ENCODE peak calls at places on chromosomes 4 and X, in eight cellular contexts. W, J, Z, C, E, O, Y and N are unnamed samples.

GRCh38 chrX:23797371-23798128 is 14.6 kb downstream of the SAT1 start:
- DNase-seq in W (no peak), J (no peak), Z (no peak), C (no peak), E (no peak), O (no peak), Y (no peak), N (no peak)

GRCh38 chr4:1794809-1795303 is 1.8 kb downstream of the FGFR3 start:
- DNase-seq in W (no peak), J (no peak), Z (no peak), C (no peak), E (no peak), O (no peak), Y (no peak), N (no peak)

GRCh38 chrX:24768556-24768955 is 74.8 kb downstream of the POLA1 start:
- DNase-seq in W (no peak), J (no peak), Z (no peak), C (no peak), E (no peak), O (no peak), Y (no peak), N (no peak)

GRCh38 chr4:3388461-3389185 is 53.1 kb upstream of the HGFAC start:
- DNase-seq in W (no peak), J (no peak), Z (no peak), C (no peak), E (peak), O (no peak), Y (peak), N (no peak)

GRCh38 chr4:52870225-52870624 is 8.1 kb downstream of the RASL11B start:
- DNase-seq in W (no peak), J (no peak), Z (no peak), C (no peak), E (no peak), O (no peak), Y (no peak), N (no peak)

GRCh38 chrX:45775462-45775861 is 574.8 kb upstream of the DIPK2B start:
- DNase-seq in W (no peak), J (no peak), Z (no peak), C (no peak), E (no peak), O (no peak), Y (no peak), N (no peak)

GRCh38 chr4:116588783-116589182 is 496.6 kb downstream of the TRAM1L1 start:
- DNase-seq in W (no peak), J (no peak), Z (no peak), C (no peak), E (no peak), O (no peak), Y (no peak), N (no peak)

GRCh38 chr4:174377613-174378012 is 93.9 kb downstream of the CEP44 start:
- DNase-seq in W (no peak), J (no peak), Z (no peak), C (no peak), E (no peak), O (no peak), Y (no peak), N (no peak)

GRCh38 chr4:179110356-179110755 is 1668.1 kb upstream of the AGA start:
- DNase-seq in W (no peak), J (no peak), Z (no peak), C (no peak), E (no peak), O (no peak), Y (no peak), N (no peak)

GRCh38 chrX:45479835-45480422 is 279.3 kb upstream of the DIPK2B start:
- DNase-seq in W (no peak), J (no peak), Z (no peak), C (no peak), E (no peak), O (no peak), Y (no peak), N (no peak)

GRCh38 chrX:101265869-101266428 is 25.2 kb downstream of the TAF7L start:
- DNase-seq in W (no peak), J (no peak), Z (no peak), C (no peak), E (no peak), O (no peak), Y (no peak), N (no peak)

GRCh38 chr4:168433576-168433975 is 46.7 kb downstream of the DDX60L start:
- DNase-seq in W (no peak), J (no peak), Z (no peak), C (no peak), E (no peak), O (no peak), Y (no peak), N (no peak)

GRCh38 chr4:75141162-75141561 is 208.2 kb downstream of the PARM1 start:
- DNase-seq in W (no peak), J (no peak), Z (no peak), C (no peak), E (no peak), O (peak), Y (no peak), N (no peak)

GRCh38 chr4:173371292-173372192 is 788 bp downstream of the SAP30 start:
- DNase-seq in W (peak), J (peak), Z (peak), C (peak), E (peak), O (peak), Y (peak), N (no peak)

GRCh38 chr4:187184513-187184912 is 460.9 kb upstream of the FAT1 start:
- DNase-seq in W (no peak), J (no peak), Z (no peak), C (no peak), E (no peak), O (no peak), Y (no peak), N (no peak)

GRCh38 chrX:97446298-97446882 is 562.7 kb downstream of the RPA4 start:
- DNase-seq in W (no peak), J (no peak), Z (no peak), C (no peak), E (no peak), O (peak), Y (no peak), N (no peak)

GRCh38 chr4:183348706-183349659 is 26.8 kb upstream of the CLDN24 start:
- DNase-seq in W (no peak), J (no peak), Z (no peak), C (no peak), E (no peak), O (no peak), Y (no peak), N (no peak)

GRCh38 chrX:82816572-82816971 is 691.5 kb upstream of the POU3F4 start:
- DNase-seq in W (no peak), J (no peak), Z (no peak), C (no peak), E (no peak), O (no peak), Y (no peak), N (no peak)

GRCh38 chrX:155065035-155065734 is 5.8 kb downstream of the CMC4 start:
- DNase-seq in W (no peak), J (no peak), Z (no peak), C (no peak), E (no peak), O (no peak), Y (no peak), N (no peak)

GRCh38 chrX:153864101-153864500 is 21.9 kb downstream of the L1CAM start:
- DNase-seq in W (no peak), J (no peak), Z (no peak), C (no peak), E (no peak), O (no peak), Y (no peak), N (no peak)

GRCh38 chr4:94626942-94627341 is 130.8 kb upstream of the BMPR1B start:
- DNase-seq in W (no peak), J (no peak), Z (no peak), C (no peak), E (no peak), O (no peak), Y (no peak), N (no peak)

GRCh38 chrX:41499195-41499594 is 52.1 kb downstream of the NYX start:
- DNase-seq in W (no peak), J (no peak), Z (no peak), C (no peak), E (no peak), O (no peak), Y (no peak), N (no peak)

GRCh38 chr4:154602404-154603020 is 9.9 kb downstream of the FGG start:
- DNase-seq in W (no peak), J (no peak), Z (no peak), C (no peak), E (no peak), O (no peak), Y (no peak), N (no peak)

GRCh38 chr4:122762520-122762919 is 30.0 kb downstream of the BBS12 start:
- DNase-seq in W (no peak), J (no peak), Z (no peak), C (no peak), E (peak), O (no peak), Y (no peak), N (no peak)

GRCh38 chr4:174198396-174199179 is 84.9 kb downstream of the FBXO8 start:
- DNase-seq in W (no peak), J (no peak), Z (no peak), C (no peak), E (no peak), O (no peak), Y (no peak), N (no peak)

GRCh38 chr4:26223160-26223559 is 97.7 kb upstream of the RBPJ start:
- DNase-seq in W (no peak), J (no peak), Z (no peak), C (no peak), E (no peak), O (no peak), Y (no peak), N (no peak)

GRCh38 chr4:169070071-169070894 is 60.2 kb upstream of the CBR4 start:
- DNase-seq in W (no peak), J (no peak), Z (no peak), C (no peak), E (no peak), O (no peak), Y (no peak), N (peak)

GRCh38 chr4:7852568-7853185 is 87.0 kb downstream of the AFAP1 start:
- DNase-seq in W (peak), J (no peak), Z (no peak), C (no peak), E (no peak), O (no peak), Y (no peak), N (no peak)

GRCh38 chr4:5378002-5378401 is 326.7 kb downstream of the STK32B start:
- DNase-seq in W (no peak), J (no peak), Z (no peak), C (no peak), E (no peak), O (no peak), Y (peak), N (no peak)

GRCh38 chr4:26330186-26330787 is 9.5 kb downstream of the RBPJ start:
- DNase-seq in W (no peak), J (no peak), Z (peak), C (no peak), E (peak), O (peak), Y (no peak), N (no peak)

GRCh38 chrX:114058988-114059418 is 524.9 kb upstream of the HTR2C start:
- DNase-seq in W (no peak), J (no peak), Z (no peak), C (no peak), E (no peak), O (no peak), Y (no peak), N (no peak)

GRCh38 chrX:17860179-17860780 is 818 bp downstream of the RAI2 start:
- DNase-seq in W (no peak), J (peak), Z (peak), C (no peak), E (peak), O (no peak), Y (no peak), N (peak)

GRCh38 chrX:2974946-2975345 is 31.4 kb upstream of the ARSH start:
- DNase-seq in W (no peak), J (no peak), Z (no peak), C (no peak), E (no peak), O (no peak), Y (no peak), N (no peak)

GRCh38 chr4:148962539-148963290 is 520.5 kb upstream of the NR3C2 start:
- DNase-seq in W (no peak), J (no peak), Z (no peak), C (no peak), E (no peak), O (no peak), Y (no peak), N (no peak)

GRCh38 chr4:151685303-151685702 is 75.5 kb downstream of the GATB start:
- DNase-seq in W (no peak), J (no peak), Z (no peak), C (no peak), E (no peak), O (no peak), Y (no peak), N (no peak)

GRCh38 chrX:154526901-154527675 is 11.1 kb upstream of the FAM3A start:
- DNase-seq in W (peak), J (peak), Z (peak), C (no peak), E (peak), O (peak), Y (peak), N (peak)

GRCh38 chrX:20595928-20596550 is 329.3 kb upstream of the RPS6KA3 start:
- DNase-seq in W (no peak), J (no peak), Z (no peak), C (no peak), E (no peak), O (no peak), Y (no peak), N (no peak)

GRCh38 chr4:6327220-6327917 is 57.7 kb downstream of the WFS1 start:
- DNase-seq in W (peak), J (peak), Z (peak), C (peak), E (peak), O (peak), Y (peak), N (peak)

DNA sequence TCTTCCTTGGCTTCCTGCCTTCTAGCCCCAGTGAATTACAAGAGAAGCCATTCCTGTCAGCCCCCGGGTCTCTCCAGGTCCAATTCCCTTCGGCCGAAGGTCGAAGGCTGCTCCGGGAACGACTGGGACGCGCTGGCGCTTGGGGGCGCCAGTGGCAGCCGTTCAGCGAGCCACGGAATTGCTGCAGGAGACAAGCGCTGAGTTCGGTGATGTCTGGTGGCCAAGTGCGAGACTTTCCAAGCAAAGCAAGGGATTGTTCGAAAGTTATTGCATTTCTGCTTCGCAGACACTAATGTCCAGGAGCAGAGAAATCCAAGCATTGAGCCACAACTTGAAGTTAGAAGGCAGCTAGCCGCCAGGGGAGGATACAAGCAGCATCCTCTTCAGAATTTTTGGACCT is 1.1 kb upstream of the DKK2 start:
- DNase-seq in W (peak), J (peak), Z (peak), C (peak), E (peak), O (no peak), Y (peak), N (no peak)
- TF ChIP-seq CTCF in W (no peak), J (no peak), Z (no peak), C (peak), E (peak), O (peak), Y (peak), N (peak)

GRCh38 chrX:15869695-15870094 is 15.1 kb upstream of the AP1S2 start:
- DNase-seq in W (no peak), J (no peak), Z (no peak), C (no peak), E (no peak), O (no peak), Y (no peak), N (no peak)

GRCh38 chrX:15866141-15866540 is 11.5 kb upstream of the AP1S2 start:
- DNase-seq in W (no peak), J (no peak), Z (no peak), C (no peak), E (no peak), O (no peak), Y (no peak), N (no peak)

GRCh38 chrX:15864629-15865028 is 10.0 kb upstream of the AP1S2 start:
- DNase-seq in W (no peak), J (no peak), Z (no peak), C (no peak), E (no peak), O (no peak), Y (no peak), N (no peak)

DNA sequence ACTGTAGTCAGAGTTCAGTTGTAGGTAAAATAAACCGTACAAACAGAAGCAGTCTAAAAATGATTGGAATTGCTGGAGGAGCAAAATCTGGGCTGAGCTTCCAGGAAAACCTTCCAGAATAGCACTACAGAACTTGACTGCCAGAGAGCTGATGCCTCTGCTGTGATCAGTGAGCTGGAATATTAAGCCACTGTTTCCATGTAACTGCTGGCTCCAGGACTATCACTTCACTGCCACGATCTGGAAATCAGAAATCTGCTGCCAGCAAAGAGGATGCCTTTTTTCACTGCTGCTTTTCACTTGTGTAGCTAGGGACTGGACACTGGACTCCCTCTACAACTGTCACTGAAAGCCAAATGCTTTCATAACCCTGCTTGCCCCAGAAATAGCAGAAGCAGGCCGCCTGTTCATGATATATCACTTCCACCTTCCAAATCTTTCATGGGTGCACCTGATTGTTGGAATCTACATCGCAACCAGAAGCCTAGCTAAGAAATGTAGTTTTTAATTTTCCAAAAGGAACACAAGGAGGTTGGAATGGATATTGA is 9.4 kb upstream of the AP1S2 start:
- DNase-seq in W (no peak), J (no peak), Z (no peak), C (no peak), E (no peak), O (no peak), Y (no peak), N (no peak)
- TF ChIP-seq CTCF in W (no peak), J (no peak), Z (no peak), C (no peak), E (no peak), O (no peak), Y (no peak), N (no peak)

DNA sequence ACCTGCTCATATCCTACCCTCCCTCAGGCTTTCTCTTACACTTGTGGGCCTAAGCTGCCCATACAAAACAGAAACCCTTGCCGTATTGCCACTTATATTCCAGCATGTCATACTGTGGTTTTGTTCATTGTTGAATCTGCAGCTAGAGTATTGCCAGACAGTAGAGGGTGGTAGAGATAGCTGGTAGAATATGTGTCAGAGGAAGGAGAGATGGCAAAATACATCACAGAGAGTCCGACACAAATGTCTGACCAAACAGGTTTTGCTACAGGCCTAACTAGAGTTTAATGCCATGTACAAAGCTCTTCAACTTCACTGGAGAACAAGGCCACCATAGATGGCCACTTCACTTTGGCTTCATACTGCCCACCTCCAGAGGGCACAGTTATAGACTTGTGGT is 160.1 kb downstream of the EFHC2 start:
- DNase-seq in W (no peak), J (no peak), Z (no peak), C (no peak), E (no peak), O (no peak), Y (no peak), N (no peak)
- TF ChIP-seq CTCF in W (no peak), J (no peak), Z (no peak), C (no peak), E (no peak), O (no peak), Y (no peak), N (no peak)

GRCh38 chr4:73718375-73719373 is 21.7 kb upstream of the CXCL8 start:
- DNase-seq in W (no peak), J (no peak), Z (no peak), C (no peak), E (peak), O (peak), Y (no peak), N (no peak)
- TF ChIP-seq CTCF in W (no peak), J (no peak), Z (no peak), C (no peak), E (no peak), O (no peak), Y (no peak), N (no peak)

DNA sequence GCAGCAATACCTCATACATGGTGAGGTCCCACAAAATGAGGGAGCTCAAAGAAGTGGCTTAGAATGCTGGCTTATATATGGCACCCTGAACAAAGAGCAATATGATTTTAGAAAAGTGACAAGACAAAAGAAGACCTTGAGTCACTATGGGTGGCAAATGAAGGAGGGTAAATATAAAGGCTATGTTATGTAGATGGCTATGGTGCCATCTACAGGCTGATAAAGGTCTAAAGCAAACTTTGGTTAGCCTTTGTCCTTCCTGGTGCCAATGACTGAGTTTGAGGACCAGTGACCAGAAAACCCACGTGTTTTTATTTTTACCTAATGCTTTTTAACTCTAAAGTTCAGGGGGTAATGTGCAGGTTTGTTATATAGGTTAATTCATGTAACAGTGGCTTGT is 151.8 kb downstream of the CCNG2 start:
- DNase-seq in W (no peak), J (no peak), Z (no peak), C (no peak), E (peak), O (peak), Y (no peak), N (no peak)
- TF ChIP-seq CTCF in W (no peak), J (no peak), Z (no peak), C (peak), E (peak), O (peak), Y (peak), N (peak)

GRCh38 chr4:73303711-73304110 is 45.1 kb upstream of the ANKRD17 start:
- DNase-seq in W (no peak), J (no peak), Z (no peak), C (no peak), E (no peak), O (no peak), Y (no peak), N (no peak)
- TF ChIP-seq CTCF in W (no peak), J (no peak), Z (no peak), C (no peak), E (no peak), O (no peak), Y (no peak), N (no peak)

GRCh38 chr4:89172865-89173264 is 61.5 kb downstream of the TIGD2 start:
- DNase-seq in W (no peak), J (no peak), Z (no peak), C (no peak), E (no peak), O (no peak), Y (no peak), N (no peak)
- TF ChIP-seq CTCF in W (no peak), J (no peak), Z (no peak), C (no peak), E (no peak), O (no peak), Y (no peak), N (no peak)

GRCh38 chrX:55714111-55714510 is 3.4 kb upstream of the RRAGB start:
- DNase-seq in W (no peak), J (no peak), Z (no peak), C (no peak), E (no peak), O (no peak), Y (no peak), N (no peak)

GRCh38 chrX:55713635-55714034 is 3.9 kb upstream of the RRAGB start:
- DNase-seq in W (no peak), J (no peak), Z (no peak), C (no peak), E (no peak), O (no peak), Y (no peak), N (no peak)

GRCh38 chrX:55717521-55718497 is at the start of gene RRAGB:
- DNase-seq in W (peak), J (peak), Z (peak), C (peak), E (peak), O (peak), Y (peak), N (peak)

GRCh38 chrX:55716937-55717336 is 612 bp upstream of the RRAGB start:
- DNase-seq in W (no peak), J (no peak), Z (no peak), C (no peak), E (no peak), O (no peak), Y (no peak), N (no peak)

GRCh38 chrX:55715847-55716246 is 1.7 kb upstream of the RRAGB start:
- DNase-seq in W (no peak), J (no peak), Z (no peak), C (no peak), E (no peak), O (no peak), Y (no peak), N (no peak)
- TF ChIP-seq CTCF in W (no peak), J (no peak), Z (no peak), C (peak), E (no peak), O (no peak), Y (no peak), N (no peak)